ENCODE peak calls at places on chromosome 16, in six cellular contexts. A is A549, V is K562, C is IMR-90, M is GM12878, B is HepG2. K is an unnamed sample.

GRCh38 chr16:87316450-87316922 is 706 bp downstream of the C16orf95 start:
- DNase-seq in A (no peak), V (no peak), C (no peak), M (no peak), B (no peak), K (no peak)

GRCh38 chr16:4944333-4945281 is 7.7 kb upstream of the PPL start:
- DNase-seq in A (peak), V (peak), C (peak), M (no peak), B (peak), K (peak)

GRCh38 chr16:69093974-69094373 is 11.5 kb upstream of the HAS3 start:
- DNase-seq in A (no peak), V (no peak), C (no peak), M (no peak), B (no peak), K (no peak)

GRCh38 chr16:87895641-87896141 is 26.4 kb upstream of the SLC7A5 start:
- DNase-seq in A (no peak), V (no peak), C (peak), M (peak), B (no peak), K (no peak)

GRCh38 chr16:31064882-31065461 is 9.1 kb downstream of the ZNF668 start:
- DNase-seq in A (peak), V (no peak), C (peak), M (no peak), B (no peak), K (no peak)

GRCh38 chr16:23941025-23941424 is 105.2 kb downstream of the PRKCB start:
- DNase-seq in A (no peak), V (no peak), C (no peak), M (no peak), B (no peak), K (no peak)

GRCh38 chr16:88489163-88489721 is 36.2 kb downstream of the ZFPM1 start:
- DNase-seq in A (no peak), V (no peak), C (no peak), M (no peak), B (no peak), K (no peak)

GRCh38 chr16:11084484-11085024 is 140.2 kb downstream of the CLEC16A start:
- DNase-seq in A (no peak), V (peak), C (peak), M (no peak), B (peak), K (no peak)

GRCh38 chr16:55641430-55642056 is 14.2 kb upstream of the SLC6A2 start:
- DNase-seq in A (no peak), V (no peak), C (peak), M (no peak), B (peak), K (no peak)

GRCh38 chr16:21150375-21151001 is at the start of gene DNAH3:
- DNase-seq in A (no peak), V (peak), C (no peak), M (no peak), B (peak), K (no peak)

GRCh38 chr16:5918553-5919127 is 821.0 kb upstream of the EEF2KMT start:
- DNase-seq in A (no peak), V (peak), C (no peak), M (no peak), B (peak), K (peak)

GRCh38 chr16:3122926-3123570 is 10.7 kb downstream of the ZNF205 start:
- DNase-seq in A (no peak), V (no peak), C (no peak), M (no peak), B (no peak), K (no peak)

GRCh38 chr16:51994597-51994996 is 552.3 kb downstream of the TOX3 start:
- DNase-seq in A (no peak), V (no peak), C (no peak), M (no peak), B (peak), K (no peak)

GRCh38 chr16:21590287-21590686 is 9.1 kb upstream of the METTL9 start:
- DNase-seq in A (no peak), V (no peak), C (no peak), M (no peak), B (no peak), K (no peak)

GRCh38 chr16:24635900-24636610 is 93.4 kb upstream of the TNRC6A start:
- DNase-seq in A (peak), V (no peak), C (peak), M (no peak), B (no peak), K (no peak)

GRCh38 chr16:68636818-68637217 is 8.3 kb upstream of the CDH3 start:
- DNase-seq in A (no peak), V (no peak), C (no peak), M (no peak), B (no peak), K (no peak)

GRCh38 chr16:85897384-85897783 is 1.6 kb upstream of the IRF8 start:
- DNase-seq in A (no peak), V (no peak), C (no peak), M (no peak), B (no peak), K (no peak)

GRCh38 chr16:15672514-15673167 is 22.6 kb downstream of the NDE1 start:
- DNase-seq in A (peak), V (no peak), C (peak), M (no peak), B (peak), K (no peak)

GRCh38 chr16:1712791-1713261 is 6.8 kb downstream of the MAPK8IP3 start:
- DNase-seq in A (no peak), V (no peak), C (peak), M (no peak), B (no peak), K (no peak)

GRCh38 chr16:62079236-62079635 is 43.0 kb upstream of the CDH8 start:
- DNase-seq in A (no peak), V (no peak), C (no peak), M (no peak), B (no peak), K (no peak)

GRCh38 chr16:77890075-77890474 is 101.7 kb downstream of the VAT1L start:
- DNase-seq in A (no peak), V (no peak), C (no peak), M (no peak), B (no peak), K (no peak)

GRCh38 chr16:35352431-35352830 is 1893.0 kb downstream of the TP53TG3F start:
- DNase-seq in A (no peak), V (no peak), C (no peak), M (no peak), B (no peak), K (no peak)

GRCh38 chr16:70680495-70681381 is 5.1 kb downstream of the MTSS2 start:
- DNase-seq in A (no peak), V (no peak), C (no peak), M (no peak), B (no peak), K (no peak)

GRCh38 chr16:70678121-70678897 is 7.5 kb downstream of the MTSS2 start:
- DNase-seq in A (no peak), V (no peak), C (no peak), M (no peak), B (no peak), K (no peak)

GRCh38 chr16:70681382-70682238 is 4.2 kb downstream of the MTSS2 start:
- DNase-seq in A (no peak), V (no peak), C (no peak), M (no peak), B (peak), K (no peak)

GRCh38 chr16:70678898-70679652 is 6.8 kb downstream of the MTSS2 start:
- DNase-seq in A (no peak), V (no peak), C (no peak), M (no peak), B (no peak), K (no peak)

DNA sequence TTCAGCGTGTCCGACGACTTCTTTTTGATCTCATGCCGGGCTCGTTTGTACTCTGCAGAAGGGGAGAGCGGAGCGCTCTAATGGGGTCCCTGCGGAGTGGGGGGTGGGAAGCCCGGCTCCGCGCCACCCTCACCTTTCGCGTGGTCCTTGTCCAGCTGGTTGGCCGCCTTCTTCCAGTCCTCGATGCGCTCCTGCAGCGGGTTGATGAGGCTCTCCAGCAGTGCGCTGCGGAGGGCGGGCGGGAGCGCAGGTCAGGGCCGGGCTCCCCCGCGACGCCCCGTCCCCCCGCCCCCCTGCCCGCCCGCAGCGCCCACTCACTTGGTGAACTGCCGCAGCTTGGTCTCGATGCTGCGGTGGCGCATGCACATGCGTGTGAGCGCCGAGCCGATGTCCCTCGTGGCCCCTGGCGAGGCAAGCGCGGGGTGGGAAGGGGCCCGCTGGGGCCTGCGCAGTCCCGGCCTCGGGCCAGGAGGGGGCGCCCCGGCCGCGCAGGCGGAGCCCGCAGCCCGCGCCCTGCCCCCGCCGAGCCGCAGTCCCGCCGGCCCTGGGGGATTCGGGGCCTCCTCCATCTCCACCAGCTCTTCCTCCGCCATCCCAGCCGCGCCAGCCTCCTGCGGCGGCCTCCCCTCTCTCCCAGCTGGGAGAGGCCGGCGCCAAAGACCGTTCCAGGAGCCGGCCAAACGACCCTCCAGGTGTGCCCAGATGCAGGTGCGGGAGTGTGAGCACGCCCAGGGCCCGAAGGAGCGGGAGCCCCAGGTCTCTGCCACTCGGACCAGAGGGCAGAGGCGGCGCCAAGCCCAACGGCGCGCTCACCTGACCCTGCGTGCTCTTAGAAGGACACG is 6.0 kb downstream of the MTSS2 start:
- DNase-seq in A (peak), V (peak), C (no peak), M (no peak), B (no peak), K (peak)
- TF ChIP-seq BHLHE40 in A (no peak), V (no peak), C (no peak), M (no peak), B (no peak), K (no peak)

DNA sequence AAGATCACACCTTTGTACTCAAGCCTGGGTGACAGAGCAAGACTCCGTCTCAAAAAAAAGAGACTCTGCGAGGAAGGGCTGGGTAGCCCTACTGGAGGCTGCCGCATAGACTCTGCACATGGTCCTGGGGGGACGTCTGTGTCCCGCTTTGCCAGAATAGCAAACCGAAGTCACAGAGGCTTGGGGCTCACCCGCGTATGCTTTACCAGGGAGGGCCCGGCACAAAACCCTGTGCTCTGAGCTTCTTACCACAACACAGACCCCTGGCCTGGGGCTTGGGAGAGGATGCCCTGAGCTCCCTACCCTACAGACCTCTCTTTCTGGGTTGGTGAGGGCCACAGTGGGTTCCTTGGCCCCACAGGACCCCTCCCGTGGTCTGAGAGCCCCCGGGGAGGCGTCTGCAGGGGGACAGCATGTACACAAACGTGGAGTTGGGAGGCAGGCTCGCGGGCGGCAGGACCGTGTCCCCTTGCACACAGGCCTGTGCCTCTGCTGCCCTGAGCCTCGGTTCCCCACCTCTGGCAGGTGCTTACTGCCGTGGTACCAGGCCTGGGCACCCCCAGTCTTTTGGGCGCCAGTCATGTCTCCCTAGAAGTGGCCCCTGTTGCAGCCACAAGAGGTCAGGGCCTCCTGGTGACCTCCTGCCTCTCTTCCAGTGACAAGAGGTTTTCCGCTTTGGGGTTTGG is 13.8 kb downstream of the CPNE7 start:
- DNase-seq in A (no peak), V (no peak), C (no peak), M (no peak), B (no peak), K (no peak)
- TF ChIP-seq BHLHE40 in A (no peak), V (no peak), C (no peak), M (no peak), B (no peak), K (no peak)

GRCh38 chr16:27617678-27618077 is 67.7 kb downstream of the KATNIP start:
- DNase-seq in A (no peak), V (no peak), C (no peak), M (no peak), B (no peak), K (no peak)
- TF ChIP-seq BHLHE40 in A (no peak), V (no peak), C (no peak), M (no peak), B (no peak), K (no peak)

GRCh38 chr16:81566245-81567007 is 121.8 kb downstream of the CMIP start:
- DNase-seq in A (no peak), V (no peak), C (no peak), M (no peak), B (no peak), K (no peak)
- TF ChIP-seq BHLHE40 in A (no peak), V (no peak), C (no peak), M (no peak), B (no peak), K (no peak)

GRCh38 chr16:67212766-67213165 is 13.8 kb downstream of the ELMO3 start:
- DNase-seq in A (no peak), V (no peak), C (no peak), M (no peak), B (no peak), K (no peak)

GRCh38 chr16:67211674-67212073 is 12.7 kb downstream of the ELMO3 start:
- DNase-seq in A (no peak), V (no peak), C (no peak), M (no peak), B (no peak), K (no peak)

GRCh38 chr16:67213197-67214019 is 13.5 kb upstream of the TMEM208 start:
- DNase-seq in A (no peak), V (no peak), C (no peak), M (no peak), B (no peak), K (no peak)

GRCh38 chr16:67215690-67216089 is 11.2 kb upstream of the TMEM208 start:
- DNase-seq in A (no peak), V (no peak), C (no peak), M (no peak), B (no peak), K (no peak)

DNA sequence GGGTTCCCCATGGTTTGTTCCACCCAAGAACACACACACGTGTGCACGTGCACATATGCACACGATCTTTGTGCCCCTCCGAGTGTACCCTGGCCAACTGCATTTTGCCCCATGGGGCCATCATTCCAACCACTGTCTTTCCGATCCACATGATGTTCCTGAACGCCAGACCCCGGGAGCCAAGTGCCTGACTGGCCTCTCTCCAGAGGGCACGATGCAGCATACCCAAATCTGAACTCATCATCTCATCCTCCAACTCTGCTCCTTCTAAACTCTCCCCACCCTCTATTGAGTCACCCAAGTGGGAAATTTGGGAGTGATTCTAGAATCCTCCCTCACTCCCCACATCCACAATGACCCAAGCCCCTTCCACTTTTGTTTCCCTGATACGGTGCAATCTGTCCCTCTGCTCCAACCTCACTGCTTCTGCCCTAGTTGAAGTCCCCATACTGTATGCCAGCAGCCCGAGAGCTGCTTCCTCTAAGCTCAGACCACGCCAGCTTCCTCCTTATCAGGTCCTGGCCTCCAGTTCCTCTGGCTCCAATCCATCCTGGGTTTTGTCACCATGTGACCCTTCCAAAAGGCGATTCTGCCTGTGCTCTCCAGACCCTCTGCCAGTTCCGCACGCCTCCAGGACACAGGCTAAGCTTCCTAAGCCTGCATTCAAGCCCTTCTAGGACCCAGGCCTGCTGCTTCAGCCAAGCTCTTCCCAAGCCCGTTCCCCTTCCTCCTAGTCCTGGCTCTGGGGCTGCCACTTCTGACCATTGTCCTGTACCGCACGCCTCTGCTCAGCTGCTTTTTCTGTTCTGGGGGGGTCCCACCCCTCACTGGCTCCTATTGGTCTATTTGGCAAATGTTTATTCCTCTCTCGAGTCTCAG is 10.1 kb upstream of the TMEM208 start:
- DNase-seq in A (no peak), V (peak), C (no peak), M (no peak), B (no peak), K (no peak)
- TF ChIP-seq BHLHE40 in A (no peak), V (peak), C (no peak), M (no peak), B (no peak), K (no peak)

DNA sequence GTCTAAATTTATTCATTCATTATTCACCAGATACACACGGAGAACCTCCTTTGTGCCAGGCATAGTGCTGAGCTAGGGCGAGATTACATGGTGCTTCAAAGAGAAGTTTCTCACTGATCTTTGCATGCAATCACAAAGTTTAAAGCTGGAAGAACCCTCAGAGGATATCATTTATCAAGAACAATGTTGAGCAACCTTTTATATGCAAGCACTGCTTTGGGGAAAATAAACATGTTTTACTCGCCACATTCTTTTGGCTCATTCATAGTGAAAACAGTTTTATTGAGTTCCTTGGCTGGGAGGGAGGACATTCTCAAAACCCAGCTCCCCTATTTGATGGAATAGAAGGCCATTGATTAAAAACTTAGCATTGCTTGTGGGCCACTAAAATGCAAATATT is 49.8 kb upstream of the XYLT1 start:
- DNase-seq in A (no peak), V (no peak), C (peak), M (no peak), B (no peak), K (no peak)
- TF ChIP-seq BHLHE40 in A (no peak), V (no peak), C (no peak), M (no peak), B (no peak), K (no peak)

K was measured in HEK293T.